ENCODE peak calls at places on chromosomes 2 and 18, in four cellular contexts. W, G, M and H are unnamed samples.

GRCh38 chr18:38367473-38367872 is 801.9 kb upstream of the CELF4 start:
- DNase-seq in W (no peak), G (no peak), M (no peak), H (no peak)

GRCh38 chr2:109130726-109130995 is 1.7 kb downstream of the SH3RF3 start:
- DNase-seq in W (no peak), G (no peak), M (no peak), H (no peak)

GRCh38 chr2:215460682-215461081 is 24.8 kb upstream of the FN1 start:
- DNase-seq in W (no peak), G (peak), M (no peak), H (peak)

GRCh38 chr2:113272463-113272862 is 6.3 kb downstream of the PAX8 start:
- DNase-seq in W (no peak), G (no peak), M (no peak), H (no peak)

GRCh38 chr2:32948266-32948665 is 1.5 kb downstream of the LTBP1 start:
- DNase-seq in W (no peak), G (no peak), M (no peak), H (no peak)

GRCh38 chr2:219001577-219002394 is 8.6 kb upstream of the CRYBA2 start:
- DNase-seq in W (peak), G (peak), M (no peak), H (no peak)

GRCh38 chr2:10220516-10221391 is 82.0 kb upstream of the HPCAL1 start:
- DNase-seq in W (peak), G (no peak), M (no peak), H (peak)

GRCh38 chr2:28640263-28640907 is 111.2 kb upstream of the PPP1CB start:
- DNase-seq in W (no peak), G (no peak), M (no peak), H (no peak)

GRCh38 chr2:228866781-228867180 is 404.3 kb downstream of the PID1 start:
- DNase-seq in W (no peak), G (no peak), M (no peak), H (no peak)

GRCh38 chr18:23888880-23889279 is 125.7 kb upstream of the TTC39C start:
- DNase-seq in W (no peak), G (no peak), M (no peak), H (no peak)

GRCh38 chr2:176105078-176105726 is 1.9 kb upstream of the HOXD11 start:
- DNase-seq in W (no peak), G (no peak), M (no peak), H (no peak)

GRCh38 chr2:29841386-29842004 is 79.9 kb downstream of the ALK start:
- DNase-seq in W (peak), G (peak), M (peak), H (peak)

GRCh38 chr18:30811580-30811979 is 231.0 kb downstream of the DSC3 start:
- DNase-seq in W (no peak), G (no peak), M (no peak), H (no peak)

GRCh38 chr18:49616618-49617328 is 54.9 kb downstream of the LIPG start:
- DNase-seq in W (no peak), G (no peak), M (no peak), H (no peak)

GRCh38 chr2:146764301-146764700 is 1080.5 kb upstream of the ACVR2A start:
- DNase-seq in W (no peak), G (no peak), M (no peak), H (no peak)

GRCh38 chr18:53534203-53534602 is 690.3 kb downstream of the MBD2 start:
- DNase-seq in W (no peak), G (no peak), M (no peak), H (no peak)

GRCh38 chr2:134592380-134592779 is 126.4 kb downstream of the TMEM163 start:
- DNase-seq in W (no peak), G (no peak), M (no peak), H (no peak)

GRCh38 chr2:240454031-240454901 is 18.8 kb downstream of the GPC1 start:
- DNase-seq in W (no peak), G (no peak), M (no peak), H (no peak)

GRCh38 chr2:124369181-124369580 is 344.1 kb downstream of the CNTNAP5 start:
- DNase-seq in W (no peak), G (no peak), M (no peak), H (no peak)

GRCh38 chr2:234162876-234163275 is 112.4 kb downstream of the SPP2 start:
- DNase-seq in W (no peak), G (no peak), M (no peak), H (no peak)

GRCh38 chr2:128271186-128271890 is 47.3 kb downstream of the HS6ST1 start:
- DNase-seq in W (no peak), G (no peak), M (no peak), H (no peak)

GRCh38 chr2:215868886-215869285 is 144.5 kb downstream of the MREG start:
- DNase-seq in W (no peak), G (no peak), M (no peak), H (no peak)

GRCh38 chr18:79786781-79787526 is 10.8 kb upstream of the KCNG2 start:
- DNase-seq in W (no peak), G (no peak), M (no peak), H (peak)

GRCh38 chr2:170509460-170510193 is 205.5 kb upstream of the SP5 start:
- DNase-seq in W (no peak), G (no peak), M (no peak), H (no peak)

GRCh38 chr2:112708968-112709367 is 11.9 kb upstream of the NT5DC4 start:
- DNase-seq in W (no peak), G (no peak), M (no peak), H (no peak)

GRCh38 chr2:240797500-240797895 is 22.5 kb downstream of the KIF1A start:
- DNase-seq in W (no peak), G (no peak), M (no peak), H (no peak)

GRCh38 chr2:223586261-223586660 is 15.9 kb downstream of the SCG2 start:
- DNase-seq in W (no peak), G (no peak), M (no peak), H (peak)

GRCh38 chr2:12717988-12718661 is 1.4 kb downstream of the TRIB2 start:
- DNase-seq in W (no peak), G (no peak), M (peak), H (peak)

GRCh38 chr2:161710131-161710915 is 86.1 kb downstream of the SLC4A10 start:
- DNase-seq in W (no peak), G (no peak), M (no peak), H (no peak)

GRCh38 chr2:218016810-218017209 is 14.0 kb upstream of the TNS1 start:
- DNase-seq in W (no peak), G (no peak), M (no peak), H (no peak)

GRCh38 chr18:40877096-40877495 is 1077.9 kb upstream of the PIK3C3 start:
- DNase-seq in W (no peak), G (no peak), M (no peak), H (peak)

GRCh38 chr2:43934567-43934966 is 61.2 kb downstream of the LRPPRC start:
- DNase-seq in W (no peak), G (no peak), M (no peak), H (peak)

GRCh38 chr18:2570772-2571199 is 519 bp downstream of the METTL4 start:
- DNase-seq in W (peak), G (peak), M (peak), H (peak)
- TF ChIP-seq CTCF in W (no peak), G (no peak), M (no peak), H (no peak)

GRCh38 chr2:38323623-38324022 is 53.5 kb downstream of the ATL2 start:
- DNase-seq in W (no peak), G (no peak), M (no peak), H (no peak)

GRCh38 chr2:38330754-38331153 is 46.3 kb downstream of the ATL2 start:
- DNase-seq in W (no peak), G (no peak), M (no peak), H (no peak)

GRCh38 chr2:38322224-38322914 is 54.7 kb downstream of the ATL2 start:
- DNase-seq in W (no peak), G (no peak), M (no peak), H (no peak)

GRCh38 chr2:38327580-38327979 is 49.5 kb downstream of the ATL2 start:
- DNase-seq in W (no peak), G (no peak), M (no peak), H (no peak)
- TF ChIP-seq MAZ in W (no peak), G (no peak), M (no peak), H (no peak)

DNA sequence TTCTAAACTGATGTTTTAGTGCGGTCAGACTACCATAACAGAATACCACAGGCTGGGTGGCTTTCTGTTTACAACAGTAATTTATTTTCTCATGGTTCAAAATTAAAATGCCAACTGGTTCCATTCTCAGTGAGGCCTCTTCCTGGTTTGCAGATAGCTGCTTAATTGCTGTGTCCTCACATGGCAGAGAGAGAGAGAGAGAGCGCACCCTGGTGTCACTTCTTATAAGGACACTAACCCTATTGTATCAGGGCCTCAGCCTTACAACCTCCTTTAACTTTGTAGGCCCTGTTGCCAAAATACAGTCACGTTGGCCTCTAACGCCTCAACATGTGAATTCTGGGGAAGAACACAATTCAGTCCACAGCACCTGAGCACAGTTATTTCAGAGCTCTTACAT is 37.5 kb upstream of the ZNF385B start:
- DNase-seq in W (peak), G (peak), M (no peak), H (peak)
- TF ChIP-seq CTCF in W (peak), G (peak), M (peak), H (peak)

DNA sequence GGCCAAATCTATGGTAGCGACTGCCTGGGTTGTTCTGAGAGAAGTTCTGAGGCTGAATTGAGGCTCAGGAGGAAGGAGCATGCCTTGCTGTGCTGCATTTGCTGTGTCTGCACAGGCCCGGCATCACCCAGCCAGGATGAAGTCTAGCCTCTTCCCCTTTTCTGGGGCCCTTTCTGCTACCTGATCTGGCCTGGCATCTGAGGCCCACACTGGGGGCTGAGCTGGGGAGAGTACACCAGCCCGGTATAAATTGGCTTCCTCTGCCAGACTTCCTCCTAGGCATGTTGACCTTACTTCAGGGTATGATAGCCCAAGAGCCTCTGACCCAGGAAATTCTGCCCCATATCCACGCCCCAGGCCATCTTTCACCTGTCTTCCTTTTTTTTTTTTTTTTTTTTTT is 30.0 kb downstream of the MRPL35 start:
- DNase-seq in W (no peak), G (no peak), M (no peak), H (no peak)
- TF ChIP-seq MAZ in W (no peak), G (no peak), M (no peak), H (no peak)

GRCh38 chr2:119008108-119008507 is 66.1 kb downstream of the MARCO start:
- DNase-seq in W (peak), G (peak), M (peak), H (no peak)
- TF ChIP-seq CTCF in W (peak), G (peak), M (no peak), H (no peak)

GRCh38 chr18:66136039-66136438 is 385.2 kb downstream of the CDH7 start:
- DNase-seq in W (no peak), G (no peak), M (no peak), H (no peak)
- TF ChIP-seq MAZ in W (no peak), G (no peak), M (no peak), H (no peak)

GRCh38 chr2:237449193-237449797 is 35.3 kb upstream of the COL6A3 start:
- DNase-seq in W (no peak), G (no peak), M (no peak), H (peak)
- TF ChIP-seq CTCF in W (no peak), G (no peak), M (no peak), H (no peak)

DNA sequence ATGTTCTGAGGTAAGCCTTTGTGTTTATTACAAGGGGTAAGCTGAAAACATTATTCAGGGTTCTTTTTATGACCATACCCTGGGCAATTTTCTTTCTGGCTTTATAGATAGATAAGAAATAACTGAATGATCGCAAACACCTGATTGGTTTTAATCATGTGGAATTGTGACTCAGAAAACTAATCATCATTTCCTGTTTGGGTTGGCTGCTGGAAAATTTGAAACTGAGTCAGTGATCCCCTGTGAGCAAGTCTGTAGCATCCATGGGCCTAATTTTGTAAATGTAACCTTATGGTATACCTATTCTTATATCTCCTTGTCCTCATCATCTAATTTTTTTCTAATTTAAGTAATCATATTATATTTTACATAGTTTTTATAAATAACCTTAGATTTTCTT is 34.3 kb downstream of the CCDC68 start:
- DNase-seq in W (no peak), G (no peak), M (no peak), H (peak)
- TF ChIP-seq MAZ in W (no peak), G (no peak), M (no peak), H (no peak)

DNA sequence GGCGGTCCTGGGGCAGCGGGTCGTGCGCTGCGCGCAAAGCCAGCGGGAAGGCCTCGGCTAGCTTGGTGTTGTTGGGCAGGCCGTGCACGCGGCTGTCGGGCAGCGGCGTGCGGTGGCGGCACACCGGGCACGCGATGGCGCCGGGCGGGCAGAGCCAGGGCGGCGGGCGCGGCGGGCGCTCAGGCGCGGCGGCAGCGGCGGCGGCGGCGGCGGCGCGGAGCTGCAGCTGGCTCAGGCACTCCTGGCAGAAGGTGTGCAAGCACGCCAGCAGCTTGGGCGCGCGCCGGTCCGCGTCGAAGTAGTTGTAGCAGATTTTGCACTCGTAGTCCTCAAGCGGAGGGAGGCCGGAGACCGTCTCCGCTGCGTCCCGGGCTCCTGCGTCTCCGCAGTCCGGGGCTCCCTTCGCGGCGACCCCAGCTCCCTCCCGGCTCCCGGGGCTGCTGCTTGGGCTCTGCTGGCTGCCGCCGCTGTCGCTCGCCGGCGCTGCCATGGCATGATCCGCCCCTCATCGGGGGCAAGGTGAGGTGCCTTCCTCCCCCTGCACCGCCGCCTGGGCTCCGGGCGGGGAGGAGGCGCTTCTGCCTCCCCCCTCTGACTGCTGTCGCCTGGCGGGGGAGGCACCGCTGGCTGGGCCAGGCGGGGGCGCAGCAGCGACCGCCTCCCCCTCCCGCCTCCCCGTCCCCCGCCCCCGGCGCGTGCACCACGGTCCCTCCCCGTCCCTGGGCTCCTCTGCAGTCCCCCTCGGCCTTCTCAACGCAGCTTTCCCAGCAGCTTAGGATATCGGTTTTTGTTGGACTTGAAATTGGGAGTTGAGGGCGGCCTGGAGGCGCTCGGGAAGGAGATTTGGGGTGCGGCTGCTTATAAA is 21.0 kb upstream of the PAX3 start:
- DNase-seq in W (no peak), G (no peak), M (no peak), H (no peak)
- TF ChIP-seq CTCF in W (no peak), G (peak), M (no peak), H (no peak)